ENCODE peak calls at places on chromosome 13, in seven cellular contexts. S is HFF-Myc; U is KBM-7; G is stimulated activated naive CD8-positive, alpha-beta T cell treated with anti-CD3 and anti-CD28 coated beads, Interleukin-15, Interleukin-2, amounts not matched to agents 100 U/mL and 50 U/mL, for 24 hours; L is MCF 10A; B is mesenteric fat pad; R is lower lobe of right lung. V is an unnamed sample.
A peak's percentile ranks its signal among the peaks of the same experiment; 100 is the strongest.

GRCh38 chr13:113596321-113597200 is 12.0 kb downstream of the TFDP1 start:
- DNase-seq in L (no peak), S (no peak), B (peak; percentile 60), G (no peak), U (no peak), R (peak; percentile 36), V (no peak)

GRCh38 chr13:37319041-37319443 is 213.6 kb upstream of the CSNK1A1L start:
- DNase-seq in L (no peak), G (no peak), B (no peak), S (peak; percentile 51), U (no peak), R (no peak), V (no peak)

GRCh38 chr13:47004022-47004421 is 107.2 kb upstream of the HTR2A start:
- DNase-seq in G (no peak), L (peak; percentile 5), B (no peak), S (no peak), R (no peak), U (no peak), V (no peak)

GRCh38 chr13:99063952-99064351 is 86.1 kb upstream of the DOCK9 start:
- DNase-seq in B (no peak), U (no peak), R (no peak), L (peak; percentile 32), G (no peak), S (no peak), V (no peak)

GRCh38 chr13:33743438-33744368 is 74.2 kb upstream of the RFC3 start:
- DNase-seq in U (peak; percentile 55), S (no peak), B (no peak), L (no peak), G (no peak), R (no peak), V (no peak)

GRCh38 chr13:75417006-75417384 is 65.0 kb downstream of the TBC1D4 start:
- DNase-seq in R (peak; percentile 59), U (no peak), B (no peak), L (peak; percentile 49), G (no peak), S (no peak), V (no peak)

GRCh38 chr13:111531505-111531904 is 211.1 kb downstream of the TEX29 start:
- DNase-seq in U (no peak), G (no peak), L (peak; percentile 1), S (no peak), B (no peak), R (no peak), V (no peak)

GRCh38 chr13:93655132-93655531 is 428.5 kb downstream of the GPC6 start:
- DNase-seq in U (no peak), R (no peak), L (no peak), B (no peak), S (no peak), G (no peak), V (no peak)

GRCh38 chr13:69776937-69777336 is 330.7 kb upstream of the ATXN8OS start:
- DNase-seq in G (no peak), U (no peak), B (no peak), R (no peak), S (no peak), L (no peak), V (no peak)

GRCh38 chr13:90428522-90429210 is 918.8 kb upstream of the MIR17HG start:
- DNase-seq in R (no peak), L (no peak), S (no peak), U (no peak), B (no peak), G (no peak), V (no peak)

GRCh38 chr13:30364876-30365275 is 57.4 kb upstream of the UBE2L5 start:
- DNase-seq in R (no peak), B (peak; percentile 16), L (no peak), U (no peak), S (no peak), G (no peak), V (no peak)

GRCh38 chr13:45341799-45342584 is 1.0 kb upstream of the TPT1 start:
- DNase-seq in R (peak; percentile 71), B (no peak), U (no peak), L (peak; percentile 80), G (no peak), S (no peak), V (peak; percentile 26)

GRCh38 chr13:90545070-90545840 is 802.2 kb upstream of the MIR17HG start:
- DNase-seq in R (no peak), B (no peak), S (no peak), U (no peak), L (peak; percentile 23), G (no peak), V (peak; percentile 13)

GRCh38 chr13:52353116-52353718 is 52.8 kb downstream of the THSD1 start:
- DNase-seq in B (no peak), G (no peak), L (peak; percentile 37), U (no peak), S (no peak), R (no peak), V (no peak)

GRCh38 chr13:110507678-110508381 is 53.7 kb downstream of the RAB20 start:
- DNase-seq in U (no peak), L (peak; percentile 14), S (no peak), B (no peak), R (peak; percentile 75), G (no peak), V (peak; percentile 65)

GRCh38 chr13:43835701-43836100 is 43.8 kb downstream of the CCDC122 start:
- DNase-seq in B (no peak), S (no peak), G (no peak), R (no peak), U (no peak), L (peak; percentile 25), V (no peak)

GRCh38 chr13:102299366-102299765 is 102.5 kb downstream of the FGF14 start:
- DNase-seq in L (no peak), R (no peak), G (no peak), B (no peak), U (no peak), S (no peak), V (no peak)

GRCh38 chr13:113647351-113648217 is 10.4 kb downstream of the ATP4B start:
- DNase-seq in S (peak; percentile 1), U (no peak), G (no peak), B (peak; percentile 94), L (peak; percentile 87), R (peak; percentile 95), V (peak; percentile 51)

GRCh38 chr13:79190932-79191331 is 215.1 kb downstream of the RBM26 start:
- DNase-seq in U (no peak), L (no peak), R (no peak), S (no peak), G (no peak), B (no peak), V (no peak)

GRCh38 chr13:113946409-113947181 is 27.3 kb downstream of the C13orf46 start:
- DNase-seq in B (no peak), R (no peak), G (no peak), L (no peak), S (no peak), U (no peak), V (no peak)

GRCh38 chr13:66624302-66624701 is 605.8 kb downstream of the PCDH9 start:
- DNase-seq in L (no peak), G (no peak), U (no peak), S (no peak), R (no peak), B (no peak), V (no peak)

GRCh38 chr13:114143806-114144605 is 11.6 kb upstream of the RASA3 start:
- DNase-seq in U (no peak), B (peak; percentile 85), S (no peak), G (peak; percentile 64), R (no peak), L (no peak), V (no peak)

GRCh38 chr13:20064128-20064527 is 96.7 kb downstream of the GJA3 start:
- DNase-seq in U (no peak), L (no peak), R (no peak), G (no peak), B (no peak), S (peak; percentile 26), V (no peak)

GRCh38 chr13:64930636-64931035 is 2299.5 kb downstream of the PCDH9 start:
- DNase-seq in U (no peak), B (no peak), R (no peak), S (no peak), L (no peak), G (no peak), V (no peak)

GRCh38 chr13:99916366-99917103 is 55.0 kb downstream of the ZIC5 start:
- DNase-seq in R (no peak), U (peak; percentile 86), G (no peak), B (no peak), S (peak; percentile 52), L (peak; percentile 86), V (peak; percentile 3)

GRCh38 chr13:91280806-91281205 is 66.7 kb upstream of the MIR17HG start:
- DNase-seq in R (no peak), U (peak; percentile 64), L (peak; percentile 47), B (no peak), G (no peak), S (no peak), V (no peak)

GRCh38 chr13:73262862-73263627 is 204.2 kb downstream of the KLF5 start:
- DNase-seq in L (peak; percentile 23), U (no peak), S (no peak), G (no peak), R (no peak), B (no peak), V (no peak)

V was measured in Calu3.